ENCODE peak calls at places on chromosome 19, in seven cellular contexts. A is GM23248, L is foreskin fibroblast, X is choroid plexus epithelial cell, J is gastrocnemius medialis, Y is K562, S is PC-3. D is an unnamed sample.

GRCh38 chr19:43638991-43639494 is 607 bp downstream of the CADM4 start:
- DNase-seq in A (no peak), L (no peak), X (no peak), J (no peak), Y (no peak), S (no peak), D (no peak)

GRCh38 chr19:8404391-8405151 is 8.5 kb upstream of the MARCHF2 start:
- DNase-seq in A (no peak), L (no peak), X (no peak), J (no peak), Y (no peak), S (no peak), D (no peak)

GRCh38 chr19:55133639-55134444 is 15.2 kb downstream of the TNNT1 start:
- DNase-seq in A (no peak), L (no peak), X (no peak), J (no peak), Y (peak), S (no peak), D (no peak)

GRCh38 chr19:7665076-7665475 is 3.8 kb upstream of the RETN start:
- DNase-seq in A (peak), L (peak), X (peak), J (no peak), Y (no peak), S (no peak), D (no peak)

GRCh38 chr19:14519860-14520407 is 1.7 kb upstream of the DNAJB1 start:
- DNase-seq in A (peak), L (peak), X (no peak), J (no peak), Y (no peak), S (peak), D (no peak)

GRCh38 chr19:19120308-19121156 is 17.7 kb downstream of the TMEM161A start:
- DNase-seq in A (peak), L (peak), X (peak), J (no peak), Y (peak), S (no peak), D (peak)

GRCh38 chr19:5099822-5100221 is 130.9 kb downstream of the KDM4B start:
- DNase-seq in A (no peak), L (no peak), X (peak), J (no peak), Y (no peak), S (no peak), D (no peak)

GRCh38 chr19:50362656-50363424 is 2.6 kb downstream of the NAPSA start:
- DNase-seq in A (no peak), L (no peak), X (no peak), J (no peak), Y (peak), S (no peak), D (no peak)

GRCh38 chr19:4477034-4477801 is 5.1 kb downstream of the HDGFL2 start:
- DNase-seq in A (no peak), L (no peak), X (no peak), J (no peak), Y (no peak), S (peak), D (no peak)

GRCh38 chr19:7843521-7843920 is 13.5 kb downstream of the EVI5L start:
- DNase-seq in A (no peak), L (no peak), X (no peak), J (no peak), Y (no peak), S (no peak), D (no peak)

GRCh38 chr19:51407631-51408131 is 9.8 kb downstream of the SIGLEC10 start:
- DNase-seq in A (peak), L (peak), X (peak), J (no peak), Y (peak), S (peak), D (no peak)

GRCh38 chr19:35744688-35745327 is 410 bp downstream of the U2AF1L4 start:
- DNase-seq in A (peak), L (peak), X (peak), J (peak), Y (peak), S (peak), D (peak)

GRCh38 chr19:32041681-32042292 is 303.6 kb upstream of the ZNF507 start:
- DNase-seq in A (peak), L (no peak), X (peak), J (no peak), Y (peak), S (no peak), D (peak)

GRCh38 chr19:32537626-32538025 is 43.4 kb upstream of the PDCD5 start:
- DNase-seq in A (peak), L (no peak), X (no peak), J (no peak), Y (no peak), S (no peak), D (no peak)

GRCh38 chr19:6287269-6287885 is 7.6 kb upstream of the MLLT1 start:
- DNase-seq in A (peak), L (no peak), X (peak), J (no peak), Y (no peak), S (no peak), D (no peak)

GRCh38 chr19:56838930-56839664 is 1.4 kb downstream of the PEG3 start:
- DNase-seq in A (peak), L (peak), X (peak), J (peak), Y (no peak), S (peak), D (no peak)

GRCh38 chr19:34244611-34245299 is 9.6 kb upstream of the GARRE1 start:
- DNase-seq in A (peak), L (no peak), X (peak), J (no peak), Y (no peak), S (no peak), D (no peak)

GRCh38 chr19:8194528-8195275 is 14.5 kb upstream of the CERS4 start:
- DNase-seq in A (no peak), L (no peak), X (no peak), J (no peak), Y (no peak), S (no peak), D (no peak)

GRCh38 chr19:10295305-10295846 is 5.6 kb downstream of the ICAM5 start:
- DNase-seq in A (peak), L (no peak), X (peak), J (no peak), Y (peak), S (no peak), D (no peak)

GRCh38 chr19:23795462-23795861 is 36.8 kb upstream of the ZNF681 start:
- DNase-seq in A (no peak), L (no peak), X (no peak), J (no peak), Y (no peak), S (no peak), D (no peak)

GRCh38 chr19:58563823-58564222 is 5.4 kb upstream of the UBE2M start:
- DNase-seq in A (no peak), L (no peak), X (no peak), J (peak), Y (no peak), S (no peak), D (no peak)

GRCh38 chr19:57465680-57466381 is 8.9 kb upstream of the VN1R1 start:
- DNase-seq in A (peak), L (peak), X (peak), J (peak), Y (peak), S (peak), D (no peak)

GRCh38 chr19:7658219-7658686 is 10.6 kb upstream of the RETN start:
- DNase-seq in A (peak), L (no peak), X (no peak), J (no peak), Y (no peak), S (no peak), D (no peak)

GRCh38 chr19:34217952-34218817 is 36.2 kb upstream of the GARRE1 start:
- DNase-seq in A (peak), L (peak), X (peak), J (peak), Y (peak), S (peak), D (no peak)

GRCh38 chr19:23318143-23318542 is 67.9 kb upstream of the ZNF724 start:
- DNase-seq in A (peak), L (peak), X (no peak), J (no peak), Y (no peak), S (peak), D (no peak)

GRCh38 chr19:54352546-54352945 is 12.2 kb downstream of the LAIR1 start:
- DNase-seq in A (no peak), L (no peak), X (no peak), J (no peak), Y (no peak), S (no peak), D (no peak)

GRCh38 chr19:6125571-6125989 is 9.9 kb upstream of the ACSBG2 start:
- DNase-seq in A (peak), L (peak), X (peak), J (peak), Y (peak), S (peak), D (no peak)

GRCh38 chr19:32178841-32179410 is 166.5 kb upstream of the ZNF507 start:
- DNase-seq in A (no peak), L (no peak), X (no peak), J (no peak), Y (no peak), S (no peak), D (no peak)

GRCh38 chr19:41876847-41877489 is at the start of gene CD79A:
- DNase-seq in A (no peak), L (no peak), X (no peak), J (no peak), Y (no peak), S (no peak), D (no peak)

GRCh38 chr19:55585658-55586339 is 5.2 kb upstream of the ZNF579 start:
- DNase-seq in A (peak), L (peak), X (peak), J (no peak), Y (peak), S (no peak), D (no peak)

GRCh38 chr19:29372461-29372860 is 153.3 kb upstream of the VSTM2B start:
- DNase-seq in A (no peak), L (no peak), X (no peak), J (no peak), Y (no peak), S (no peak), D (no peak)

GRCh38 chr19:45402469-45403070 is 2.3 kb downstream of the PPP1R13L start:
- DNase-seq in A (peak), L (no peak), X (no peak), J (no peak), Y (peak), S (no peak), D (no peak)
- H3K4me3 ChIP-seq in A (no peak), L (no peak), X (no peak), J (no peak), Y (peak), S (no peak), D (peak)

DNA sequence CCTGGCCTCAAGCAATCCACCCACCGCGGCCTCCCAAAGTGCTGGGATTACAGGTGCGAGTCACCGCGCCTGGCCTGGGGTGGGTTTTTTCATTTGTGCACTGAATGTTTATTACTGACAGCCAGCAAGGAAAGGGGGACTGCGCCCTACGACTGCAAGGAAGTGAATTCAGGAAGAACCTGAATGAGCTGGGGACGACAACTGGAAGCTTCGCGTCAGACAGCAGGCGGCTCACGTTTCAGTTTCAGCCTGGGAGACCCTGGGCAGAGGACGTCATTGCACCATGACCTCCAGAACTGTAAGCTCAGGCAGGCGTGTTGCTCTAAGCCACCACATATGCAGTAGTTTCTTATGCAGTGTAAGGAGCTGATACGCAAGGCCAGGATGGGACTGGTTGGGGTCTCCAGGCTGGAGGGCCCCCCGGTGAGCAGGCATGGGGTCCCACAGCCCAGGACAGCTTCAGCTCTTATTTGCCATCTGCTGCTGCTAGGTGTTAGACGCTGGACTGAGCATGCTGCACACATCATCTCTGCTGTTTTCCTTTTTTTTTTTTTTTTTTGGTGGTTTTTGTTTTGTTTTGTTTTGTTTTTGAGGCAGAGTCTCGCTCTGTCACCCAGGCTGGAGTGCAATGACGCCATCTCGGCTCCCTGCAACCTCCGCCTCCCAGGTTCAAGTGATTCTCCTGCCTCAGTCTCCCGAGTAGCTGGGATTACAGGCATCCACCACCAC is 66.6 kb downstream of the GADD45B start:
- DNase-seq in A (no peak), L (no peak), X (peak), J (no peak), Y (no peak), S (no peak), D (no peak)
- H3K4me3 ChIP-seq in A (no peak), L (no peak), X (no peak), J (no peak), Y (no peak), S (no peak), D (no peak)

DNA sequence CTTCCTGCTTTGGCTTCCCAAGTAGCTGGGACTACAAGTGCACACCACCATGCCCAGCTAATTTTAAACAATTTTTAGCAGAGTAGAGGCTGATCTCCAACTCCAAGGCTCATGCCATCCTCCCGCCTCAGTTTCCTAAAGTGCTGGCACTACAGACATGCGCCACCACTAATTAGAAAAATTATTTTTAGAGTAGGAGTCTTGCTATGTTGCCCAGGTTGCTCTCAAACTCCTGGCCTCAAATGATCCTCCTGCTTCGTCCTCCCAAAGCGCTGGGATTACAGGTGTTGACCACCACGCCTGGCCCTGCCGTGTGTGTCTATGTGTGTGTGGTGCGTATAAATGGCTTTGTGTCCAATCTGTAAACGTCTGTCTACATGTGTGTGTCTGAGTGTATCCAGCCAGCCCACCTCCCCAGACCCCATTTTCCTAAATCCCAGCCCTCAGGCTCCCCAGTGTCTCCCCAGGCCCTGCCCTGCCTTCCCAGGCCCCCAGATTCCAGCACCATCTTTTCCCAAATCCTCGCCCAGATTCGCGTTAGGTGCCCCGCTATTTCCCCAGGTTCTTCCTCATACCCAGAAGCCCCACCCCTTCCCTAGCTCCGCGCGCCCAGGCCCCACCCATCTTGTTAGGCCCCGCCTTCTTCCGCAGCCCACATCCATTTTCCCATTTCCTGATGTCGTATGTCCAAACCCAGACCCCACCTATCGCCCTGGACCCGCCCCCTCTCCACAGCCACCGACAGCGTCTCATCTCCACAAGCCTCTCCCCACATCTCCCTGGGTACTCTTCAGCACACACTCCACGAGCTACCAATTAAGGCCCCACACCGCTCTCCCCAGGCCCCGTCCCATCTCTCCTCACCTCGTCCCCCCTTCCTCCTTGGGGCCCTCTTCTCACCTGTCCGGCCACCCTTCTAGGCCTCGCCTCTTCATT is 24.9 kb downstream of the SLC8A2 start:
- DNase-seq in A (peak), L (no peak), X (no peak), J (no peak), Y (peak), S (peak), D (no peak)
- H3K4me3 ChIP-seq in A (no peak), L (no peak), X (no peak), J (no peak), Y (peak), S (no peak), D (peak)

GRCh38 chr19:16615788-16616187 is 12.2 kb downstream of the MED26 start:
- DNase-seq in A (no peak), L (no peak), X (no peak), J (no peak), Y (peak), S (no peak), D (no peak)

GRCh38 chr19:16614941-16615340 is 13.1 kb downstream of the MED26 start:
- DNase-seq in A (no peak), L (no peak), X (no peak), J (no peak), Y (no peak), S (peak), D (no peak)

GRCh38 chr19:16612631-16613030 is 15.4 kb downstream of the MED26 start:
- DNase-seq in A (no peak), L (no peak), X (peak), J (no peak), Y (no peak), S (no peak), D (no peak)

GRCh38 chr19:16611121-16611520 is 16.9 kb downstream of the MED26 start:
- DNase-seq in A (no peak), L (no peak), X (no peak), J (no peak), Y (no peak), S (no peak), D (no peak)

DNA sequence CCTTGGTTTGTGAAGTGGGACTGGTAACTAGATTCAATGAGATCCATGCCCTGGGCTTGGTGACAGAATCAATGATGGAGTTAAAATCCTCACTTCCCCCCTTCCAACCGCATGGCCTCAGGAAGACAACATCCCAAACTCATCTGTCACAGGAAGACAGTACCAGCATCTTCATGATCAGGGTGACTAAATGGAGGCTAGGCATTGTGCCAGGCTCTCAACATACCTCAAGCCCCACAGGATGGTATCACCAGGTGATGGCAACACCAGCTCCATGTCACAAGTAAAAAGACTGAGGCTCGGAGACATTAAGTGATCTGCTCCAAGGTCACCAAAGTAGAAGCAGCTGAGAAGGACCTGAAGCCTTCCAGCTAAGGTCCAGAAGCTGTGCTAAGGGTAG is 14.2 kb downstream of the MED26 start:
- DNase-seq in A (no peak), L (no peak), X (no peak), J (no peak), Y (no peak), S (no peak), D (no peak)
- H3K4me3 ChIP-seq in A (no peak), L (no peak), X (no peak), J (no peak), Y (no peak), S (no peak), D (no peak)

GRCh38 chr19:703651-704446 is 4.9 kb upstream of the PALM start:
- DNase-seq in A (peak), L (no peak), X (peak), J (peak), Y (peak), S (peak), D (peak)
- H3K4me3 ChIP-seq in A (no peak), L (no peak), X (peak), J (no peak), Y (peak), S (no peak), D (peak)

GRCh38 chr19:20879501-20879900 is 43.5 kb upstream of the ZNF85 start:
- DNase-seq in A (no peak), L (no peak), X (no peak), J (no peak), Y (no peak), S (no peak), D (no peak)
- H3K4me3 ChIP-seq in A (no peak), L (no peak), X (no peak), J (no peak), Y (no peak), S (no peak), D (no peak)